ENCODE peak calls at places on chromosomes 13 and 19, in eight cellular contexts. X, H, Y, U, M, K, L and B are unnamed samples.

GRCh38 chr19:51094696-51095279 is 12.1 kb upstream of the KLK14 start:
- DNase-seq in K (peak; percentile 31), L (no peak), X (no peak), Y (no peak), H (no peak), U (no peak), M (no peak), B (no peak)

GRCh38 chr19:41792513-41793413 is 3.6 kb upstream of the CEACAM3 start:
- DNase-seq in Y (peak; percentile 36), M (peak; percentile 70), H (peak; percentile 27), L (peak; percentile 23), K (peak; percentile 96), X (peak; percentile 72), U (peak; percentile 15), B (peak; percentile 58)

GRCh38 chr13:107211073-107211472 is 643.1 kb upstream of the ARGLU1 start:
- DNase-seq in K (peak; percentile 70), X (peak; percentile 97), H (peak; percentile 58), Y (peak; percentile 97), M (peak; percentile 87), L (peak; percentile 26), U (peak; percentile 93), B (peak; percentile 87)

GRCh38 chr19:18795540-18795939 is 4.4 kb upstream of the COMP start:
- DNase-seq in M (peak; percentile 64), Y (no peak), X (no peak), H (no peak), U (no peak), K (peak; percentile 29), L (no peak), B (peak; percentile 58)

GRCh38 chr13:94716016-94716415 is 3.7 kb upstream of the SOX21 start:
- DNase-seq in M (no peak), U (no peak), H (no peak), X (peak; percentile 28), K (no peak), L (no peak), Y (no peak), B (no peak)

GRCh38 chr13:95124959-95125358 is 176.3 kb downstream of the ABCC4 start:
- DNase-seq in L (no peak), X (no peak), H (no peak), K (no peak), M (no peak), Y (no peak), U (no peak), B (peak; percentile 42)

GRCh38 chr19:33293255-33294057 is 8.9 kb downstream of the CEBPA start:
- DNase-seq in K (peak; percentile 81), H (no peak), X (peak; percentile 86), Y (peak; percentile 71), M (peak; percentile 68), L (peak; percentile 75), U (peak; percentile 59), B (peak; percentile 93)

GRCh38 chr19:42193706-42194105 is 23.8 kb downstream of the DEDD2 start:
- DNase-seq in U (peak; percentile 52), K (peak; percentile 64), Y (peak; percentile 41), M (peak; percentile 42), L (no peak), X (peak; percentile 33), H (no peak), B (no peak)

GRCh38 chr13:36370108-36370429 is 23.9 kb upstream of the SPART start:
- DNase-seq in U (no peak), X (no peak), L (no peak), M (peak; percentile 54), Y (no peak), K (no peak), H (peak; percentile 69), B (no peak)

GRCh38 chr19:12090807-12091206 is 26.3 kb downstream of the ZNF844 start:
- DNase-seq in Y (peak; percentile 53), K (no peak), X (peak; percentile 78), H (peak; percentile 57), M (peak; percentile 25), U (peak; percentile 11), L (peak; percentile 60), B (peak; percentile 48)

GRCh38 chr19:2057484-2058469 is 6.7 kb upstream of the MKNK2 start:
- DNase-seq in U (no peak), Y (no peak), L (no peak), H (no peak), X (no peak), M (no peak), K (no peak), B (no peak)

GRCh38 chr13:57825066-57825465 is 193.5 kb downstream of the PCDH17 start:
- DNase-seq in M (no peak), K (no peak), Y (no peak), X (no peak), H (no peak), L (no peak), U (no peak), B (no peak)

GRCh38 chr13:19181621-19182485 is at the start of gene TUBA3C:
- DNase-seq in M (no peak), K (no peak), H (no peak), X (no peak), L (no peak), Y (no peak), U (no peak), B (no peak)

GRCh38 chr19:38684078-38684861 is 36.8 kb downstream of the ACTN4 start:
- DNase-seq in M (peak; percentile 89), H (peak; percentile 52), Y (peak; percentile 91), U (peak; percentile 70), K (peak; percentile 95), X (peak; percentile 90), L (peak; percentile 93), B (peak; percentile 96)

GRCh38 chr19:38682872-38683392 is 35.5 kb downstream of the ACTN4 start:
- DNase-seq in Y (no peak), M (no peak), U (no peak), L (no peak), K (no peak), X (no peak), H (no peak), B (no peak)

GRCh38 chr19:38684862-38685665 is 37.6 kb downstream of the ACTN4 start:
- DNase-seq in M (no peak), H (no peak), U (no peak), Y (no peak), L (no peak), X (no peak), K (no peak), B (no peak)

GRCh38 chr19:38682195-38682867 is 34.9 kb downstream of the ACTN4 start:
- DNase-seq in Y (no peak), K (no peak), L (no peak), H (no peak), U (no peak), M (no peak), X (no peak), B (no peak)

GRCh38 chr19:38683393-38684077 is 36.1 kb downstream of the ACTN4 start:
- DNase-seq in Y (peak; percentile 85), K (peak; percentile 100), X (peak; percentile 95), M (peak; percentile 97), L (peak; percentile 86), U (peak; percentile 95), H (no peak), B (peak; percentile 99)
- H3K4me3 ChIP-seq in Y (no peak overlapping the region), K (peak overlapping the region; percentile 36), X (no peak overlapping the region), M (no peak overlapping the region), L (no peak overlapping the region), U (no peak overlapping the region), H (no peak overlapping the region), B (peak overlapping the region; percentile 4)

DNA sequence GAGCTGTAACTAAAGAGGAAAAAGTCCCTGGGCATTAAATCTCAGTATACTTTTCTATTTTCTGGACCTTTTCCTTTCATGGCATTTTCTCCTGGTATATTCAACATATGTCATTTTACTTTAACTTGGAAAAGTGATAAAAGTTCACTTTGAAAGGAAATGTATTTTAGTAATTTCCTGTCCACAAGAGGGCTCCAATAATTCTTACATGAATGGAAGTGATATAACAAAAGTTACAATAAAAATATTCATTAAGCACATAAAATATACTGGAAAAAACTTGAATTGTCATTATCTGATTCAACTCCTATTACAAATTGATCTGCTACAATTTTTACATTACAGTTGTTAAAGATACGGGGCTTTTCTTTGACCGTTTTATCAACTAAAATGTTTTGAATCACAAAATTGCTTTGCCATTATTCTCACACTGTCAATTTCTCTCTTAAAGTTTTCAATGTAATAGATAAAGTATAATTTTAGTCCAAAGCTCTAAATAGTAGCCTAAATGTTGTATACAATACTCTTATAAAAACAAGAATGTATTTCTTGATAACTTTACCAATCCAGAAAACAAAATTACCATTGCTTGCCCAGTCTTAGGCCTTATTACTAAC is 4.9 kb downstream of the UBL3 start:
- DNase-seq in Y (peak; percentile 32), M (peak; percentile 27), U (no peak), K (no peak), X (peak; percentile 50), L (no peak), H (no peak), B (peak; percentile 27)
- TF ChIP-seq CTCF in Y (peak; percentile 47), M (no peak), U (peak; percentile 9), K (peak; percentile 62), X (peak; percentile 43), L (peak; percentile 11), H (peak; percentile 51), B (no peak)

DNA sequence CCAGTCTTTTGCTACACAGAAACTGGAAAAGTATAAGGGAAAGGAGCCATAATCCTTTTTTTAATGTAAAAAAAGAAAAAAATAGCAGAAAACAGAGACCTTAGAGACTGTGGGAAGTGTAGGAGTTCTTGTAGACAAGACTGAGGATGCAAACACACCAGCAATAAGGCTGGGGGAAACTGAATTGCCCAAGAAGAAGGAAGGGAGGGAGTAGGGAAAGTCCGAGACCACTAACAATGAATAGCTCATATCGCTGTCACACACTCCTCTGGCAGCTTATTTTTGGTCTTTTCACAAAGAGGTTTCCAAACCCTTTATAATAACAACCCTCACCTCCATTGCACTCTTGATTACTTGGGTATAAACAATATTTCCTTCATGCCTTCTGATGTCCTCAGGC is 952.0 kb downstream of the SLITRK5 start:
- DNase-seq in M (no peak), K (no peak), H (no peak), X (no peak), U (no peak), L (no peak), Y (no peak), B (peak; percentile 39)
- H3K4me3 ChIP-seq in M (no peak overlapping the region), K (no peak overlapping the region), H (no peak overlapping the region), X (no peak overlapping the region), U (no peak overlapping the region), L (no peak overlapping the region), Y (no peak overlapping the region), B (no peak overlapping the region)

DNA sequence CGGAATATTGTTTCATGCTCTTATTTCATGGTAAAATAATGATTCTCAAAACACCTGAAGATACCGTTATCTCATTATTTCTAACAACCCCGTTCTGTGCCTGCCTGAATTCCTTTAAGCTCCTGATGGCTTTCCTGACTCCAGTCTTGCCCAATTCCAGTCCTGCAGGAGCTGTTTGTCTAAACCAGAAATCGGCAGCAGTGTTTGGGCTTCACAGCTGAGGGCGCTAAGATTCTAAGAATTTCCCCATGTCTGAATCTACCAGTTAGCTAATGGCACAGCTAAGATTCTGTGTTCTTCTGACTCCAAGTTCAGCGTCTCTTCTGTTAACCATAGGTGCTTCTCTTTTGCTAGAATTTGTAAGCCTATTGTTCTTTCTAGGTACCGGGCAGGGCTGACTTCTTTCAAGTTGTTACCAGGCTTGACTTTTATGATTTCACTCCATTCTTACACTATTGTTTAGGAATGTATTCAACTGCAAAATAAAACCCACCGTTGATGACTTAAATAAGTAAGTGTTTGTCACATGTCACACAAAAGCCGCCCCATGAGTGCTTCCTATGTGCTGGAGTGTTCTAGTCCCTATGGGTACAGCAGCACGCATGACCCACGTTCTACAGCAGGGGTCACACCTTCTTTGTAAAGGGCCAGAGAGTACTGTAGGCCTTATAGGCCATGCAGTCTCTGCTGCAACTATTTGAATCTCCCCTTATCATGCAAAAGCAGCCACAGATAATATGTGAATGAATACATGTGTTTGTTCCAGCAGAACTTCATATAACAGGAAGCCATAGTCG is 168.2 kb upstream of the RNF113B start:
- DNase-seq in L (no peak), U (no peak), X (peak; percentile 14), K (no peak), M (no peak), Y (no peak), H (no peak), B (no peak)
- TF ChIP-seq CTCF in L (no peak), U (peak; percentile 5), X (peak; percentile 4), K (no peak), M (no peak), Y (no peak), H (no peak), B (no peak)